ENCODE peak calls at places on chromosomes 2 and 18, in ten cellular contexts. One of them, this sample, is unnamed.

GRCh38 chr2:181685150-181685688 is 4.9 kb upstream of the NEUROD1 start:
- DNase-seq in heart right ventricle: no peak
- DNase-seq in Right ventricle myocardium inferior: no peak
- DNase-seq in posterior cingulate gyrus: peak
- DNase-seq in left colon: no peak
- DNase-seq in MCF 10A: peak
- DNase-seq in fibroblast of lung: peak
- DNase-seq in cardiac fibroblast: peak
- DNase-seq in RPMI7951: peak
- DNase-seq in small intestine: peak
- DNase-seq in this sample: peak

GRCh38 chr18:13216092-13216582 is 2.4 kb upstream of the LDLRAD4 start:
- DNase-seq in left colon: peak
- DNase-seq in small intestine: peak
- DNase-seq in fibroblast of lung: peak
- DNase-seq in heart right ventricle: peak
- DNase-seq in posterior cingulate gyrus: peak
- DNase-seq in MCF 10A: peak
- DNase-seq in Right ventricle myocardium inferior: peak
- DNase-seq in RPMI7951: peak
- DNase-seq in cardiac fibroblast: peak
- DNase-seq in this sample: peak

GRCh38 chr2:47904903-47905453 is 1.3 kb downstream of the FBXO11 start:
- DNase-seq in MCF 10A: peak
- DNase-seq in RPMI7951: no peak
- DNase-seq in small intestine: peak
- DNase-seq in left colon: peak
- DNase-seq in cardiac fibroblast: peak
- DNase-seq in posterior cingulate gyrus: peak
- DNase-seq in fibroblast of lung: peak
- DNase-seq in heart right ventricle: no peak
- DNase-seq in Right ventricle myocardium inferior: peak
- DNase-seq in this sample: no peak

GRCh38 chr18:47113796-47114540 is 36.3 kb downstream of the HDHD2 start:
- DNase-seq in posterior cingulate gyrus: peak
- DNase-seq in cardiac fibroblast: no peak
- DNase-seq in fibroblast of lung: peak
- DNase-seq in heart right ventricle: no peak
- DNase-seq in Right ventricle myocardium inferior: no peak
- DNase-seq in RPMI7951: peak
- DNase-seq in MCF 10A: no peak
- DNase-seq in left colon: no peak
- DNase-seq in small intestine: no peak
- DNase-seq in this sample: peak

GRCh38 chr18:9348766-9349165 is 14.2 kb downstream of the TWSG1 start:
- DNase-seq in heart right ventricle: no peak
- DNase-seq in posterior cingulate gyrus: no peak
- DNase-seq in MCF 10A: no peak
- DNase-seq in RPMI7951: no peak
- DNase-seq in left colon: no peak
- DNase-seq in small intestine: no peak
- DNase-seq in Right ventricle myocardium inferior: no peak
- DNase-seq in fibroblast of lung: peak
- DNase-seq in cardiac fibroblast: no peak
- DNase-seq in this sample: peak

GRCh38 chr2:99572380-99572779 is 82.6 kb upstream of the REV1 start:
- DNase-seq in Right ventricle myocardium inferior: no peak
- DNase-seq in cardiac fibroblast: no peak
- DNase-seq in left colon: no peak
- DNase-seq in fibroblast of lung: peak
- DNase-seq in MCF 10A: peak
- DNase-seq in heart right ventricle: no peak
- DNase-seq in small intestine: no peak
- DNase-seq in posterior cingulate gyrus: peak
- DNase-seq in RPMI7951: no peak
- DNase-seq in this sample: no peak

GRCh38 chr2:128145651-128146050 is 54.7 kb downstream of the UGGT1 start:
- DNase-seq in MCF 10A: no peak
- DNase-seq in fibroblast of lung: peak
- DNase-seq in posterior cingulate gyrus: no peak
- DNase-seq in left colon: no peak
- DNase-seq in small intestine: no peak
- DNase-seq in Right ventricle myocardium inferior: no peak
- DNase-seq in RPMI7951: peak
- DNase-seq in heart right ventricle: no peak
- DNase-seq in cardiac fibroblast: peak
- DNase-seq in this sample: peak

GRCh38 chr2:231162036-231162345 is 36.4 kb upstream of the ARMC9 start:
- DNase-seq in fibroblast of lung: peak
- DNase-seq in RPMI7951: peak
- DNase-seq in cardiac fibroblast: peak
- DNase-seq in heart right ventricle: no peak
- DNase-seq in MCF 10A: peak
- DNase-seq in left colon: no peak
- DNase-seq in posterior cingulate gyrus: no peak
- DNase-seq in Right ventricle myocardium inferior: no peak
- DNase-seq in small intestine: no peak
- DNase-seq in this sample: peak

GRCh38 chr2:17646096-17646554 is 105.6 kb downstream of the VSNL1 start:
- DNase-seq in posterior cingulate gyrus: no peak
- DNase-seq in heart right ventricle: no peak
- DNase-seq in left colon: peak
- DNase-seq in MCF 10A: peak
- DNase-seq in RPMI7951: peak
- DNase-seq in cardiac fibroblast: peak
- DNase-seq in fibroblast of lung: peak
- DNase-seq in Right ventricle myocardium inferior: no peak
- DNase-seq in small intestine: peak
- DNase-seq in this sample: peak